ENCODE peak calls at places on chromosomes 4 and X, in ten cellular contexts. A is GM12891, X is prostate gland, S is GM12892, K is sigmoid colon, C is GM23338, Z is SK-N-SH, M is stomach, E is HepG2, D is K562. O is an unnamed sample.

GRCh38 chr4:187354740-187355139 is 631.1 kb upstream of the FAT1 start:
- DNase-seq in D (no peak), A (no peak), Z (no peak), K (no peak), S (no peak), M (no peak), E (no peak), X (peak), C (no peak), O (no peak)

GRCh38 chrX:11770320-11770719 is 12.3 kb downstream of the MSL3 start:
- DNase-seq in Z (peak), A (no peak), C (peak), M (peak), K (no peak), E (peak), X (peak), S (peak), D (peak), O (peak)

GRCh38 chr4:100288811-100289529 is 98.7 kb upstream of the DDIT4L start:
- DNase-seq in M (no peak), K (no peak), E (no peak), X (no peak), C (no peak), Z (no peak), D (no peak), A (no peak), S (no peak), O (no peak)

GRCh38 chr4:104749062-104749461 is 254.4 kb upstream of the CXXC4 start:
- DNase-seq in D (no peak), A (no peak), E (no peak), S (no peak), K (no peak), C (no peak), M (no peak), Z (no peak), X (no peak), O (no peak)

GRCh38 chr4:147808447-147808846 is 76.6 kb downstream of the ARHGAP10 start:
- DNase-seq in S (no peak), M (no peak), C (no peak), X (no peak), D (no peak), K (no peak), E (no peak), Z (no peak), A (no peak), O (no peak)

GRCh38 chr4:156865391-156865790 is 106.2 kb downstream of the PDGFC start:
- DNase-seq in C (no peak), M (no peak), Z (no peak), K (no peak), X (no peak), D (no peak), A (no peak), S (no peak), E (no peak), O (no peak)

GRCh38 chr4:4995103-4995761 is 24.0 kb downstream of the CYTL1 start:
- DNase-seq in X (peak), S (peak), Z (peak), A (peak), C (peak), E (peak), M (peak), K (peak), D (peak), O (no peak)

GRCh38 chrX:39372126-39372525 is 570.9 kb downstream of the MID1IP1 start:
- DNase-seq in Z (no peak), K (no peak), D (no peak), E (no peak), A (no peak), M (no peak), C (no peak), S (no peak), X (no peak), O (no peak)

GRCh38 chr4:183129675-183130074 is 30.6 kb downstream of the WWC2 start:
- DNase-seq in K (no peak), C (no peak), D (no peak), A (no peak), M (no peak), S (no peak), X (no peak), Z (no peak), E (no peak), O (no peak)

GRCh38 chr4:24273148-24273547 is 311.2 kb downstream of the DHX15 start:
- DNase-seq in A (no peak), X (no peak), S (no peak), C (no peak), Z (no peak), M (no peak), D (no peak), K (no peak), E (no peak), O (no peak)

GRCh38 chrX:110276778-110277177 is 41.1 kb downstream of the AMMECR1 start:
- DNase-seq in A (no peak), C (no peak), X (no peak), M (no peak), Z (no peak), K (no peak), D (no peak), E (no peak), S (no peak), O (no peak)

GRCh38 chrX:119698835-119699234 is 5.9 kb upstream of the SEPTIN6 start:
- DNase-seq in S (no peak), E (peak), C (peak), X (no peak), D (peak), A (no peak), Z (peak), K (no peak), M (no peak), O (no peak)

GRCh38 chrX:10467793-10468192 is 152.6 kb downstream of the MID1 start:
- DNase-seq in M (no peak), S (no peak), D (no peak), E (no peak), Z (no peak), X (no peak), K (no peak), C (no peak), A (no peak), O (no peak)

GRCh38 chrX:131053076-131053475 is 5.1 kb upstream of the ARHGAP36 start:
- DNase-seq in S (no peak), D (no peak), E (no peak), Z (no peak), A (no peak), M (no peak), X (no peak), K (no peak), C (no peak), O (no peak)
- TF ChIP-seq POLR2AphosphoS5 in S (no peak), D (no peak), E (no peak), Z (no peak), A (no peak), M (no peak), X (no peak), K (no peak), C (no peak), O (no peak)

DNA sequence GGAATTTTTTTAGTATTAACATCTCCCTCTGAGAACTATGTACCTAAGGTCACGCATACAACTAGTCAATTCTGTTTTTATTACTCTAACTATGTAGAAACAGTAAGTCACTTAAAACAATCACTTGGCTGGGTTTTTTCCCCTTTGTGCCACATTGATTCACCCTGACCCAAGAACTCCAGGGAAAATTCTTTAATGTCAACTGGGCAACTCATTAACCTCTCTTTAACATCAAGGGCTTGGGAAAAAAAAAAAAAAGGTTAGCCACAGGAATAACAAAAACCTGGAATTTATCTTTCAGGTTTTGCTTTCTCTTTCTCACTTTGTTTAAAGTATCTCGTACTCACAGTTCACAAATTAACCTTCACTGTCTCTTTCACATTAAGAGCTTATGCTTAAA is 8.1 kb downstream of the RPL9 start:
- DNase-seq in E (peak), S (no peak), Z (no peak), D (no peak), X (no peak), K (no peak), A (no peak), C (no peak), M (no peak), O (no peak)
- TF ChIP-seq POLR2AphosphoS5 in E (no peak), S (no peak), Z (no peak), D (no peak), X (no peak), K (no peak), A (no peak), C (no peak), M (no peak), O (peak)

GRCh38 chrX:8987672-8988250 is 46.2 kb downstream of the FAM9B start:
- DNase-seq in X (no peak), Z (no peak), M (no peak), A (no peak), C (no peak), S (no peak), D (no peak), K (no peak), E (no peak), O (no peak)

GRCh38 chrX:8984231-8984630 is 49.7 kb downstream of the FAM9B start:
- DNase-seq in A (no peak), S (no peak), X (no peak), Z (no peak), M (no peak), D (no peak), C (no peak), E (no peak), K (no peak), O (no peak)

DNA sequence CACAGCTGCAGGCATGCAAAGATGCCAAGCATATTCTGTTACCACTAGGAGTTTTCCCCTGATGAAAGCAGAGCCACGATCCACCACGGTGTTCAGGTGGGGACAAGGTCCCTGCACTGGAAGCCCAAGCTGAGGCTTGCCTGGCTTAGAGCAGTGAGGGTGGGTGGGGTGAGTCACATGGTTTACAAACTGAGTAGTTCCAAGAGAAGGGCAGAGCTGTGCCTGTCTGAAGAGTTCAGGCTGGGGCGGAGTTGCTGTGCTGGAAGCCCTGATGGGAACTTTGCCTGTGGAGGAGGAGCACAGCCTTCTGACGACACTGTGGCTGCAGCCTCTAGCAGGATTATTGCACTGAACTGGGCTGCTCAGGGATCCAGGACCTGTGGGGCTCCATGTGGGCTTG is 45.5 kb downstream of the FAM9B start:
- DNase-seq in M (no peak), D (no peak), X (peak), S (no peak), K (no peak), C (peak), A (no peak), E (peak), Z (no peak), O (no peak)
- TF ChIP-seq POLR2AphosphoS5 in M (no peak), D (no peak), X (peak), S (no peak), K (no peak), C (no peak), A (no peak), E (no peak), Z (no peak), O (no peak)

GRCh38 chr4:54082168-54082567 is 17.8 kb upstream of the CHIC2 start:
- DNase-seq in K (no peak), X (no peak), D (no peak), E (peak), M (peak), Z (no peak), C (no peak), S (no peak), A (no peak), O (no peak)
- TF ChIP-seq POLR2AphosphoS5 in K (no peak), X (no peak), D (no peak), E (no peak), M (no peak), Z (peak), C (no peak), S (no peak), A (no peak), O (no peak)

GRCh38 chr4:153904011-153904410 is 115.1 kb upstream of the SFRP2 start:
- DNase-seq in M (no peak), S (no peak), D (no peak), C (no peak), K (no peak), E (no peak), A (no peak), Z (no peak), X (no peak), O (no peak)

GRCh38 chr4:153905231-153905630 is 116.3 kb upstream of the SFRP2 start:
- DNase-seq in X (no peak), K (no peak), E (no peak), C (no peak), S (no peak), D (no peak), A (no peak), Z (no peak), M (no peak), O (no peak)

GRCh38 chr4:153901220-153901619 is 112.3 kb upstream of the SFRP2 start:
- DNase-seq in M (no peak), S (no peak), X (no peak), A (no peak), D (no peak), C (no peak), E (no peak), K (no peak), Z (no peak), O (no peak)

DNA sequence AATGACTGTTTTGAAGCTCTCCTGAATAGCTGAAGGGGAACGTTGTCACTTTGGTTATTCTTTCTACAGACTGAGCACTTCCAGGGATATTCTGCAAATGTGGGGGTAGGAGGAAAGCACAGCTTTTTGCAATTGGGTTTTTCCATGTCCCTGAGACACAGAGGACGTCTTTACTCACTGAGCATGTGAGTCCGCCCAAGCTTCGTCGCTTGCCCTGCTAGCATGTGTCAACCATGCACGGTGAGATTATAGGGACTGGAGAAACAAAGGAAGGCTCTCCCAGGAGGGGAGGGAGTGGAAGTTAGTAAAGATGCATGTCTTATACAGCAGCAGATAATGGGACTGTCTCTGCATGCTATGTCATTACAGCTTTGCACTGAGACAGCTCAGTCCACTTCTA is 111.5 kb upstream of the SFRP2 start:
- DNase-seq in C (no peak), D (no peak), X (no peak), A (no peak), M (no peak), K (no peak), E (no peak), S (no peak), Z (no peak), O (no peak)
- TF ChIP-seq POLR2AphosphoS5 in C (no peak), D (no peak), X (no peak), A (no peak), M (no peak), K (no peak), E (no peak), S (no peak), Z (no peak), O (no peak)

DNA sequence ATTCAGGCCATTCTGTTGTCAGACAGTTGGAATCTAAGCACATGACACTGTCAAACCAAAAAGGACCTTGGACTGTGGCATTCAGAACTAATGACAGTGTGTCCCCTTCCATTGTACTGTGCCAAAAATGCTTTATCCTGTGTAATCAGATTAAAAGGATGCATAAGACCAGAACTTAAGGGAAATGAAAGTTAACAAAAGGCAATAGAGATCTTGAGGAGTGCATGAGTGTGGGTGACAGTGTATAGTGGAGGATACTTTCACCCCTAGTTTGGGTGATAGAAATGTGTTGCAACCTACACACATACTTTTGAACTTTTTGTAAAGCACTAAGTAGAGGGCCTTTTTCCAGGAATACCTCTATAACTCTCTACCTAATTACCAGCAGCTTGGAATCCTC is 4.5 kb downstream of the CYSLTR1 start:
- DNase-seq in D (no peak), E (no peak), K (no peak), C (no peak), Z (no peak), A (no peak), M (no peak), X (no peak), S (no peak), O (no peak)
- TF ChIP-seq POLR2AphosphoS5 in D (no peak), E (no peak), K (no peak), C (no peak), Z (no peak), A (no peak), M (no peak), X (no peak), S (no peak), O (no peak)

DNA sequence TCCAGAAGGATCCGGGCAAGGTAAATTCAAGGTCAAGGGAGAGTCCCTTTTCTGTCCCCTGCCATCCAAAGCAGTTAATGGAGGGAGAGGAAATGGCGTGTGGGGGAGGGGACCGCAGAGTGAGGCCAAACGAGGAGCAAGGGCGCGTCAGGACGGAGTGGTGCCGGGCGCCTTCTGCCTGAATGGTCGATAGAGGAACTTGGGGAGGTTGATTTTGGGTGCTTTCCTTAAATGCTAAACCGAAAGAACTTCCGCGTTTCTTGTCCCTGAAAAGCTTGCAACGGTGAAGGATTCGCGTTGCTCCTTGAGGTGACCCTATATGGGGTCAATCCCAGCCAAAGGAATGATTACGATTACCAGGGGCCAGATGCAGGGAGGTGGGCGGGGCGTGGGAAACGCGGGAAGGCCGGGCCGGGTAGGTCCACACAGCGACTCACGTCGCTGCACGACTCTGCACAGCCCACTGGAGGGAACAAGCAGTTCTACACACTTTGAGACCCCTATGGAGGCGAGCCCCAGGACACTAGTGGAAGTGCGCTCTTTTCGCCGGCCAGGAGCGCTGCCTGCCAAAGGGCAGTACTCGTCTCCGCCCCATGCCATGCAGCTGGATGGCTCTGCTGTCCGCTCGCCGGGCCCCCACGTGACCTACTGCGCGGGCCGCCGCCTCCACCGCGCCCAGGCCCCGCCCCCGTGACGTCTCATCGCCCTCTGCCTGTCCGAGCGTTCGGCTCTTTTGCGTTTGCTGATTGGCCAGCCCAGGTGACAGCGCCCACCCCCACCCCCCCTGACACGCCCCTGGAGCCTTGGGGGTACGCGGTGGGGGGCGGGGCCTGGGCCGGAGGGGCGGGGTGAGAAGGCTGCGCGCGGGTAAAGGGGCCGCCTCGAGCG is 452 bp upstream of the GK start:
- DNase-seq in A (peak), C (peak), E (peak), S (peak), Z (peak), D (peak), K (peak), X (peak), M (peak), O (peak)
- TF ChIP-seq POLR2AphosphoS5 in A (no peak), C (peak), E (peak), S (peak), Z (no peak), D (peak), K (peak), X (peak), M (no peak), O (peak)